ENCODE peak calls at places on chromosomes 12 and 14, in nine cellular contexts. Q is MM.1S, D is HCT116, I is OCI-LY7, S is GM23248, Z is GM23338, L is neural progenitor cell, H is hepatocyte, K is SK-N-SH. E is an unnamed sample.

GRCh38 chr14:22980672-22981089 is 1.7 kb downstream of the AJUBA start:
- DNase-seq in H (peak), S (peak), Z (peak), I (no peak), Q (no peak), D (no peak), L (peak), K (peak), E (peak)

GRCh38 chr12:120126635-120127005 is 10.1 kb upstream of the RAB35 start:
- DNase-seq in Z (peak), K (no peak), L (no peak), S (peak), Q (no peak), H (no peak), I (no peak), D (no peak), E (no peak)

GRCh38 chr14:50116986-50117385 is 614 bp upstream of the VCPKMT start:
- DNase-seq in K (no peak), I (no peak), D (no peak), H (no peak), L (no peak), Z (no peak), Q (no peak), S (no peak), E (no peak)

GRCh38 chr14:100504372-100505078 is 82.7 kb downstream of the BEGAIN start:
- DNase-seq in S (peak), I (no peak), Z (peak), K (no peak), D (peak), L (no peak), Q (no peak), H (no peak), E (peak)

GRCh38 chr12:125683748-125684381 is 618.6 kb downstream of the AACS start:
- DNase-seq in Q (no peak), K (peak), D (no peak), S (no peak), Z (peak), I (peak), H (peak), L (peak), E (no peak)

GRCh38 chr12:109020750-109021380 is at the start of gene SVOP:
- DNase-seq in L (peak), D (peak), Q (peak), I (no peak), H (peak), Z (peak), K (peak), S (peak), E (peak)

GRCh38 chr12:90999518-90999917 is 5.3 kb downstream of the EPYC start:
- DNase-seq in S (peak), Q (no peak), L (no peak), D (no peak), H (no peak), K (no peak), Z (no peak), I (no peak), E (peak)

GRCh38 chr14:105525861-105526780 is at the start of gene TMEM121:
- DNase-seq in Q (peak), D (no peak), S (peak), K (peak), I (no peak), H (peak), L (peak), Z (peak), E (no peak)

GRCh38 chr14:70894868-70895267 is 12.4 kb upstream of the PCNX1 start:
- DNase-seq in K (no peak), Q (no peak), S (peak), L (no peak), I (no peak), H (no peak), D (no peak), Z (no peak), E (no peak)

GRCh38 chr14:79279645-79280399 is 931.5 kb downstream of the DIO2 start:
- DNase-seq in K (peak), H (peak), L (peak), I (no peak), Z (peak), D (no peak), S (peak), Q (no peak), E (peak)

GRCh38 chr14:71103662-71104484 is 196.6 kb downstream of the PCNX1 start:
- DNase-seq in Q (peak), H (peak), L (peak), S (peak), D (peak), I (peak), Z (peak), K (peak), E (peak)

DNA sequence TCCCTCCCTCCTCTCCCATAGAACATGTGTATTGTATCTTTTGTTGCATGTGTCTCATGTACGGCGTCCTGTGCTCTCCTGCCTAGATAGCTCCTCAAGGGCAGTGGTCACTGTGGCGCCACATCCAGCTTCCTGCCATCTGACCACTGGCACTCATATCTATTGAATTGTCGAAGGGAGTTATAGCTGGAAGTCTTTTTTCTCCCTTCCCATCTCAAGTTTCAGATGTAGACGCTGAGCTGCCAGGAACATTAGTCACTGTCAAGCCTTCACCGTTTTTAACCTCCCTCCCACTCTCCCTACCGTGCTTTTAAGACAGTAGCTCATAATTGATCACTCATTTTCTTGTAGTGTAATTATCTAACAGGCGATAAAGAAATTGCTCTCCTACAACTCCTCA is 33.0 kb downstream of the MTHFD1 start:
- DNase-seq in S (peak), Q (no peak), Z (no peak), H (no peak), I (no peak), K (no peak), D (no peak), L (no peak), E (peak)
- TF ChIP-seq EZH2phosphoT487 in S (no peak), Q (no peak), Z (no peak), H (no peak), I (no peak), K (no peak), D (no peak), L (no peak), E (no peak)

GRCh38 chr14:36939265-36939664 is 233.1 kb downstream of the SLC25A21 start:
- DNase-seq in D (no peak), Z (no peak), L (no peak), Q (no peak), I (no peak), K (no peak), H (no peak), S (no peak), E (no peak)

GRCh38 chr14:36940476-36940875 is 231.9 kb downstream of the SLC25A21 start:
- DNase-seq in I (no peak), K (no peak), H (no peak), D (no peak), Q (no peak), Z (no peak), L (no peak), S (peak), E (no peak)

GRCh38 chr14:36942522-36943245 is 229.7 kb downstream of the SLC25A21 start:
- DNase-seq in H (no peak), I (no peak), Z (no peak), D (no peak), L (no peak), K (no peak), Q (no peak), S (peak), E (peak)

GRCh38 chr14:36944307-36945010 is 227.9 kb downstream of the SLC25A21 start:
- DNase-seq in K (no peak), Q (no peak), I (no peak), D (no peak), S (peak), Z (no peak), L (no peak), H (no peak), E (peak)

DNA sequence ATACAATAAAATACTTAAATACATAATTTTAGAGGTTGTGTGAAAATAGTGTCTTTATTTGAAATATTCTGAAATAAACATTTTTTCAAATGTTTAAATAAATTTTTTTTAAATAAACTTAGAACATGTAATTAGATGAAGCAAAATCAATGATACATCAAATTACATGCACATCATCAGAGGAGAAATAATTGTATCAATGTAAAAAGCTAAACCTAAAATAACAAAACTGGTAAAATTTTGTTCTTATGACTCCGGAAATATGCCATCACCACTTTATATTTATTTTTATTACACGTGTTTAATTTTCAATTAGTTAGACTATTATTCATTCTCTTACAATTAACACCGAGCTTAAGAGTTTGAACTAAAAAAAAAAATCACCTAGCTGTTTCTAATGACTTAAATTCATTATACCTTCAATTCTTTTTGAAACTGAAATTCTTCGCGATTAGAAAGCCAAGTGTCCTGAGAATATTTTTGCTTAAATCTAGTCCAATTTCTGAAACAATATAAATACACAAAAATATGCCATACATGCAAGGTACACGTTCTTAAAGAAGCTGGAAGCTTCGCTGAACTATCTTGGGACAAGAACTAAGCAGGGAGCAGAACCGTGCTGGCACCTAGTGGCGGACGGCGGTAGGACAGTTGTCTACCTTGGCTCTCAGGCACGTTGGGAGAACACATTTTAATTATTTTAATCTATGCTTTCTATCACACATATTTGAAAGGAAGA is 230.5 kb downstream of the SLC25A21 start:
- DNase-seq in H (peak), D (peak), S (peak), I (peak), L (peak), Z (peak), Q (peak), K (peak), E (peak)
- H2AFZ ChIP-seq in H (no peak), D (peak), S (no peak), I (no peak), L (no peak), Z (no peak), Q (no peak), K (no peak), E (peak)

DNA sequence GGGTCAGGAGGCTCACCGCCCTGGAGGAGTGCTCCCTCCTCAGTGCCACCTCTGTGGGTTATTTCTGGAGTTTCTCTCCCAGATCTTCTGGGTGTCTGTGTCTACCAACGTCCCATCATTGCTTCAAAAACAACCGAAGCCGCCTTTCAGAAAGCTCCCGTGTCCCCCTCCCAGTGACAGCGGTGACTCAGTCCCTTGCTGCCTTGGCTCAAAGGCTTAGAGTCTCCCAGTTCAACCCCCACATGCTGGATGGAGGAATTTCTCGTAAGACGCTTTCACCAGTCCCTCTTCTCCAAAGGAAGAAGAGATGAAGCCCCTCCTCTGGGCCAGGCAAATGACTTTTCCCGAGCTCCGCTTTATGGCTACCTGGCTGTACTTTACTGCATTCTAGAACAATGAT is 146.6 kb downstream of the RBM19 start:
- DNase-seq in K (no peak), D (no peak), Z (no peak), Q (no peak), S (no peak), H (no peak), I (no peak), L (peak), E (no peak)
- H3K27ac ChIP-seq in K (no peak), D (no peak), Z (no peak), Q (no peak), S (no peak), H (no peak), I (no peak), L (no peak), E (no peak)

GRCh38 chr12:50354908-50355307 is 41.5 kb downstream of the FAM186A start:
- DNase-seq in K (no peak), D (no peak), Z (no peak), I (no peak), L (no peak), Q (no peak), H (no peak), S (no peak), E (no peak)

GRCh38 chr12:50351120-50352043 is 45.0 kb downstream of the FAM186A start:
- DNase-seq in K (no peak), S (peak), Z (no peak), D (no peak), H (peak), I (no peak), L (no peak), Q (no peak), E (no peak)

GRCh38 chr12:50355365-50355764 is 41.0 kb downstream of the FAM186A start:
- DNase-seq in S (no peak), I (no peak), Z (no peak), Q (no peak), D (no peak), K (no peak), H (no peak), L (no peak), E (no peak)

GRCh38 chr12:50353869-50354593 is 42.4 kb downstream of the FAM186A start:
- DNase-seq in D (no peak), I (no peak), Q (no peak), K (no peak), S (no peak), Z (no peak), L (no peak), H (no peak), E (no peak)

GRCh38 chr12:50353404-50353803 is 43.0 kb downstream of the FAM186A start:
- DNase-seq in Z (peak), Q (no peak), K (no peak), I (no peak), S (no peak), L (no peak), H (no peak), D (no peak), E (no peak)
- TF ChIP-seq EZH2phosphoT487 in Z (no peak), Q (no peak), K (no peak), I (no peak), S (no peak), L (no peak), H (no peak), D (no peak), E (no peak)

GRCh38 chr14:95233702-95234241 is 76.4 kb upstream of the DICER1 start:
- DNase-seq in I (peak), Z (no peak), D (no peak), L (no peak), K (no peak), Q (no peak), H (no peak), S (no peak), E (no peak)
- H2AFZ ChIP-seq in I (no peak), Z (no peak), D (no peak), L (no peak), K (no peak), Q (no peak), H (no peak), S (no peak), E (no peak)

GRCh38 chr12:111759276-111759675 is 7.5 kb upstream of the ALDH2 start:
- DNase-seq in H (no peak), S (no peak), Z (no peak), L (no peak), I (no peak), D (no peak), K (no peak), Q (no peak), E (no peak)
- H3K27ac ChIP-seq in H (no peak), S (no peak), Z (no peak), L (no peak), I (no peak), D (no peak), K (no peak), Q (no peak), E (no peak)

DNA sequence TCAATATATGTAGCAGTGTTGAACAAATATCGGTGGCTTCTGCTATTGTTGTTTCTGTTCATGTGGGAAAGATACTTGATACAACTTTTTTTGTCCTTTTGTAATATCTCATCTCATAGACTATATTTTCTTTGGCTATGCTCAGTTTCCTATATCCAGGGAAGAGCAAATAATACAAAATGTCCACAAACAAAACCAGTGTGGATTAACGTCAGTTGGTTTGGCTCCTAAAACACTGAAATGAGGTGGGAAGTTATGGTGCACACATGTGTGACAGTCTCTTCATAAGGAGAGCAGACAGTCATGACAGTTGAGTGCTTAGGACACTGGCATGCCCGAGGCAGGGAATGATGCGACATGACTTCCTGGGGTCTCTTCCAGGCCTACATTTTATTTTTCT is 27.5 kb downstream of the RHOJ start:
- DNase-seq in K (no peak), Z (no peak), D (no peak), Q (no peak), S (no peak), H (no peak), L (no peak), I (no peak), E (no peak)
- TF ChIP-seq EZH2phosphoT487 in K (no peak), Z (no peak), D (no peak), Q (no peak), S (no peak), H (no peak), L (no peak), I (no peak), E (no peak)

GRCh38 chr14:42190744-42191143 is 584.1 kb downstream of the LRFN5 start:
- DNase-seq in S (no peak), D (no peak), K (no peak), Q (no peak), Z (no peak), H (no peak), L (no peak), I (no peak), E (no peak)
- H2AFZ ChIP-seq in S (no peak), D (no peak), K (no peak), Q (no peak), Z (no peak), H (no peak), L (no peak), I (no peak), E (no peak)

GRCh38 chr14:75769047-75769685 is 108.1 kb downstream of the TTLL5 start:
- DNase-seq in Z (no peak), S (peak), Q (no peak), K (no peak), L (no peak), H (no peak), I (no peak), D (no peak), E (peak)

GRCh38 chr14:75770635-75771034 is 109.6 kb downstream of the TTLL5 start:
- DNase-seq in S (no peak), Z (no peak), H (no peak), L (no peak), D (no peak), I (no peak), K (no peak), Q (no peak), E (no peak)

DNA sequence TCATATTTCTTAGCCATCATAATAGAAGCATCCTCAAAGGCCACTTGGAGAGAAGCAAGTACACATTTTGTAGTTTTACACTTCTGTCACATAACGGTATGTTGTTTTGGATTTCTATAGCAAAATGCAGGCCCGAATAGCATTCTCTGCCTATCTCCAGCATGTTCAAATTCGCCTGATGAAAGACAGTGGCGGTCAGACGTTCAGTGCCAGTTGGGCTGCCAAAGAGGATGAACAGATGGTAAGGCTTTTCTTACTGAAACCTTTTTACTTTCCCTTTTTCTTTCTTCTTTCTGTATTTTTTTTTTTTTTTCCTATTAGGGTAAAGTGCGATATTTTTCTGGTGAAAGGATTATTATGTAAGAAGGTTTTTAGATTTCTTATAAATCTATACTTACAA is 110.6 kb downstream of the TTLL5 start:
- DNase-seq in H (no peak), L (no peak), K (no peak), S (no peak), Q (no peak), D (no peak), Z (no peak), I (no peak), E (no peak)
- H3K27ac ChIP-seq in H (no peak), L (no peak), K (no peak), S (no peak), Q (no peak), D (no peak), Z (no peak), I (no peak), E (no peak)

GRCh38 chr12:100699209-100699608 is 95.4 kb upstream of the ANO4 start:
- DNase-seq in D (no peak), Q (peak), I (peak), H (no peak), K (no peak), S (no peak), Z (no peak), L (no peak), E (no peak)
- TF ChIP-seq EZH2phosphoT487 in D (no peak), Q (no peak), I (no peak), H (no peak), K (no peak), S (no peak), Z (no peak), L (no peak), E (no peak)

E was measured in PC-3.